ENCODE peak calls at places on chromosomes 6 and 20, in six cellular contexts. J is AG10803, I is esophagus squamous epithelium, O is GM13976, C is MCF 10A, L is Panc1. G is an unnamed sample.

GRCh38 chr20:56181593-56181992 is 66.9 kb upstream of the MC3R start:
- DNase-seq in J (no peak), I (no peak), O (no peak), C (peak; percentile 15), L (no peak), G (no peak)

GRCh38 chr20:59398552-59399265 is 98.3 kb downstream of the EDN3 start:
- DNase-seq in J (no peak), I (no peak), O (no peak), C (no peak), L (no peak), G (no peak)

GRCh38 chr6:128569737-128570438 is 49.5 kb upstream of the PTPRK start:
- DNase-seq in J (peak; percentile 95), I (no peak), O (no peak), C (peak; percentile 93), L (peak; percentile 17), G (peak; percentile 44)

GRCh38 chr20:47785321-47785899 is at the start of gene SULF2:
- DNase-seq in J (no peak), I (no peak), O (peak; percentile 63), C (no peak), L (no peak), G (no peak)

GRCh38 chr6:52887912-52888535 is 21.5 kb downstream of the GSTA3 start:
- DNase-seq in J (no peak), I (no peak), O (no peak), C (peak; percentile 11), L (no peak), G (no peak)

GRCh38 chr6:16380220-16380809 is 141.9 kb downstream of the GMPR start:
- DNase-seq in J (no peak), I (no peak), O (peak; percentile 36), C (no peak), L (no peak), G (no peak)

GRCh38 chr6:130982941-130983456 is 80.0 kb downstream of the EPB41L2 start:
- DNase-seq in J (no peak), I (no peak), O (no peak), C (no peak), L (no peak), G (no peak)

GRCh38 chr20:63475209-63475608 is 2.8 kb upstream of the KCNQ2 start:
- DNase-seq in J (peak; percentile 19), I (no peak), O (no peak), C (no peak), L (no peak), G (no peak)

GRCh38 chr6:11734861-11735652 is 43.5 kb downstream of the ADTRP start:
- DNase-seq in J (peak; percentile 48), I (no peak), O (no peak), C (no peak), L (no peak), G (no peak)

GRCh38 chr6:38989064-38989463 is 59.5 kb upstream of the GLP1R start:
- DNase-seq in J (no peak), I (no peak), O (no peak), C (no peak), L (no peak), G (no peak)

GRCh38 chr20:24812356-24812755 is 136.7 kb upstream of the CST7 start:
- DNase-seq in J (no peak), I (no peak), O (no peak), C (no peak), L (no peak), G (no peak)

GRCh38 chr6:121222656-121223055 is 111.6 kb downstream of the TBC1D32 start:
- DNase-seq in J (peak; percentile 40), I (no peak), O (no peak), C (peak; percentile 48), L (no peak), G (peak; percentile 8)

GRCh38 chr6:117169781-117170281 is 95.5 kb upstream of the VGLL2 start:
- DNase-seq in J (no peak), I (no peak), O (no peak), C (peak; percentile 11), L (no peak), G (no peak)

GRCh38 chr6:114390176-114390575 is 47.4 kb upstream of the HS3ST5 start:
- DNase-seq in J (no peak), I (no peak), O (no peak), C (no peak), L (no peak), G (no peak)

GRCh38 chr6:107713214-107713962 is 110.7 kb downstream of the SCML4 start:
- DNase-seq in J (no peak), I (no peak), O (no peak), C (no peak), L (no peak), G (no peak)

GRCh38 chr6:5471637-5472430 is 210.5 kb downstream of the FARS2 start:
- DNase-seq in J (no peak), I (no peak), O (no peak), C (no peak), L (no peak), G (no peak)

GRCh38 chr20:33441142-33441955 is 2.2 kb downstream of the SNTA1 start:
- DNase-seq in J (no peak), I (no peak), O (no peak), C (no peak), L (no peak), G (no peak)

GRCh38 chr20:50540620-50541605 is 30.7 kb downstream of the PTPN1 start:
- DNase-seq in J (peak; percentile 82), I (no peak), O (no peak), C (peak; percentile 74), L (no peak), G (no peak)

GRCh38 chr20:438581-439469 is 23.5 kb downstream of the TBC1D20 start:
- DNase-seq in J (no peak), I (no peak), O (peak; percentile 23), C (no peak), L (no peak), G (no peak)

DNA sequence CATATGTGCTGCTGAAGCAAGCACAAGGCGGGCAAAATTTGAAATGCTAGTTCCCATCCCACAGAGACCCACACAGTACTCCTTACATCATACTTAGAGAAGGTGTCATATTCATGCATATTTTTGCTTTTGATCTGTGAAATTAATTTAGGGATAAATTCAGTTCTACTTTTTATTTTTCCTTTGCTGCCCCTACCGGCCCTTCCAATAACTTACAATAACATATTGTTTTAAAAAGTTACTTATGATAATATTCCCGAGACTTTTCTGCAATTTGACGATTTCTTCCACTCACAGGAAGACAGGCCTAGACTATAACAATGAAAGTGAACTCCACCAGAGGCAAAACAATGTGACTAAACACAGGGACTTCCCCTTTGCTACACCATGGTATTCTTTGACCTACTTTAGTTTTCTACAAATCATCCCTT is 35.0 kb downstream of the SESN1 start:
- DNase-seq in J (peak; percentile 24), I (no peak), O (peak; percentile 33), C (peak; percentile 71), L (no peak), G (no peak)
- TF ChIP-seq CTCF in J (no peak), I (peak; percentile 11), O (no peak), C (peak; percentile 56), L (peak; percentile 53), G (peak; percentile 5)

GRCh38 chr6:170485159-170485558 is 67.9 kb downstream of the PSMB1 start:
- DNase-seq in J (no peak), I (no peak), O (no peak), C (peak; percentile 13), L (no peak), G (peak; percentile 25)

GRCh38 chr6:170483413-170483812 is 69.7 kb downstream of the PSMB1 start:
- DNase-seq in J (no peak), I (no peak), O (no peak), C (no peak), L (no peak), G (no peak)

GRCh38 chr6:170476360-170476759 is 76.7 kb downstream of the PSMB1 start:
- DNase-seq in J (no peak), I (no peak), O (no peak), C (no peak), L (no peak), G (no peak)

GRCh38 chr6:170475118-170475517 is 78.0 kb downstream of the PSMB1 start:
- DNase-seq in J (no peak), I (no peak), O (no peak), C (no peak), L (no peak), G (no peak)

DNA sequence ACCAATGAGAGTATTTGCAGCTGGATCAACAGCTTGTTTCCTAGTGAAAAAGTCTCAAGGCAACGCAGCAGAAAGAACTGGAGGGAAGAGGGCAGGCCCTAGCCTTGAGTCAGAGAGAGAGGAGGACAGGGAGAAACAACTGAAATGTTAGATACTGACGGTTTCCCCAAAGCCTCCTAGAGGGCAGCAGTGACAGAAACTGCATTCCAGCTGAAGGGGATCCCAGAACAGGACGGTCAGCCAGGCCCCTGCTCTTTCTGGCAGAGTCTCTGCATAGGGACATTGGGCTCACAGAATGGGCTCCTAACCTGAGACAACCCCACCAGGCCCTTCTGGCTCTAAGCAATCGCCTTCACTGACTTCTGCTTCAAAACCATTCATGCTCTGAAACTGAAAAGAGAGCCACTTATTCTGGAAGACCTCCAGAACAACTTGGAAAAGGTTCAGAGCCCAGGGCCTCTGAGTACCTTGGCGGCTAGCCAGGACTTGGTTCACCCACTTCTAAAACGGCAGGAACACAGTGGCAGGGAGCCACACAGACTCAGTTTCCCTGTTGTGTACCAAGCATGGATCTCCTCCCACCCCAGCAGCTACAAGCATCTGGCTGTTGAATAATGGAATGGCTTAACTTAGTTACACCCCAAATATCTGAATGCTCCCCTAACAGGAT is 72.9 kb downstream of the PSMB1 start:
- DNase-seq in J (no peak), I (no peak), O (no peak), C (peak; percentile 8), L (no peak), G (no peak)
- TF ChIP-seq CTCF in J (no peak), I (no peak), O (no peak), C (no peak), L (no peak), G (no peak)

GRCh38 chr6:50116797-50117542 is 67.2 kb upstream of the DEFB112 start:
- DNase-seq in J (no peak), I (no peak), O (no peak), C (no peak), L (no peak), G (no peak)

GRCh38 chr6:50116390-50116789 is 66.7 kb upstream of the DEFB112 start:
- DNase-seq in J (no peak), I (no peak), O (no peak), C (no peak), L (no peak), G (no peak)

GRCh38 chr6:50124572-50124971 is 74.8 kb upstream of the DEFB112 start:
- DNase-seq in J (no peak), I (no peak), O (no peak), C (no peak), L (no peak), G (no peak)

GRCh38 chr6:50123686-50124085 is 74.0 kb upstream of the DEFB112 start:
- DNase-seq in J (no peak), I (no peak), O (no peak), C (no peak), L (no peak), G (no peak)

DNA sequence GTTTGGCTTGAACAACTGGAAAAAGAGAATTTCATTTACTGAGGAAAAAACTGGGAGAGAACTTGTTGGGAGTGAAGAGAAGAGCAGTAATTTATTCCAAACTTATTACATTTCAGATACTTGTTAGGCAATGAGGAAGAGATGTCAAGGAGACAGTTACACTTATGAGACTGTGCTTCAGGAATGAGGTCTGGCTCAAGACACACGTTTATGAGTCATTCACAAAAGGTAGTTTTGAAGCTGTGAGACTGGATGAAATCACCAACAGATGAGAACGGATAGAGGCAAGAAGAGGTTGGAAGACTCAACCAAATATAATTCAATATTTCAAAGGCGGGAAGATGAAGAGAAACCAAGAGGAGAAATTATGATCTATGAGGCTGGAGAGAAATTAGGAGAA is 70.6 kb upstream of the DEFB112 start:
- DNase-seq in J (peak; percentile 42), I (no peak), O (no peak), C (peak; percentile 51), L (no peak), G (no peak)
- TF ChIP-seq CTCF in J (no peak), I (no peak), O (no peak), C (no peak), L (no peak), G (no peak)

GRCh38 chr20:16404171-16404570 is 169.1 kb downstream of the KIF16B start:
- DNase-seq in J (no peak), I (no peak), O (no peak), C (no peak), L (no peak), G (no peak)
- TF ChIP-seq CTCF in J (no peak), I (no peak), O (no peak), C (no peak), L (no peak), G (no peak)